ENCODE peak calls at places on chromosomes 13 and 19, in nine cellular contexts. X is H4; O is H54; A is NB4; Q is amniotic stem cell; G is stimulated activated CD8-positive, alpha-beta memory T cell treated with anti-CD3 and anti-CD28 coated beads, Interleukin-4, amount 100 ng/mL, for 48 hours; W is iPS-NIHi11; S is left ventricle myocardium superior; R is heart left ventricle. T is an unnamed sample.

GRCh38 chr13:109113427-109113826 is 484.0 kb downstream of the MYO16 start:
- DNase-seq in R (no peak), Q (no peak), A (no peak), G (no peak), X (peak), S (no peak), W (no peak), O (no peak), T (no peak)

GRCh38 chr13:101465877-101466276 is 13.4 kb downstream of the ITGBL1 start:
- DNase-seq in G (no peak), A (no peak), O (no peak), S (no peak), R (no peak), Q (no peak), X (no peak), W (no peak), T (no peak)

GRCh38 chr13:51221674-51222509 is at the start of gene FAM124A:
- DNase-seq in R (peak), G (peak), A (peak), O (peak), W (peak), X (no peak), Q (no peak), S (peak), T (peak)

GRCh38 chr19:45483033-45483432 is 13.8 kb downstream of the RTN2 start:
- DNase-seq in S (no peak), O (no peak), A (no peak), R (no peak), W (no peak), X (no peak), Q (no peak), G (no peak), T (no peak)

GRCh38 chr13:72920097-72920496 is 138.2 kb downstream of the PIBF1 start:
- DNase-seq in X (no peak), O (no peak), A (peak), W (no peak), Q (no peak), G (no peak), S (peak), R (peak), T (no peak)

GRCh38 chr13:106117640-106118039 is 417.8 kb downstream of the EFNB2 start:
- DNase-seq in A (no peak), G (no peak), S (no peak), X (no peak), W (no peak), R (no peak), Q (no peak), O (no peak), T (no peak)

GRCh38 chr19:4707956-4708650 is 15.5 kb downstream of the DPP9 start:
- DNase-seq in G (no peak), O (no peak), Q (no peak), R (peak), A (no peak), W (no peak), X (no peak), S (peak), T (no peak)

GRCh38 chr19:5937550-5937949 is 23.5 kb downstream of the CAPS start:
- DNase-seq in R (no peak), G (no peak), O (no peak), Q (no peak), W (no peak), S (no peak), X (no peak), A (no peak), T (no peak)

GRCh38 chr19:45789035-45789786 is 3.4 kb downstream of the DMWD start:
- DNase-seq in W (no peak), X (no peak), A (no peak), O (no peak), Q (no peak), S (no peak), R (no peak), G (no peak), T (no peak)

GRCh38 chr19:58558623-58559274 is 338 bp upstream of the UBE2M start:
- DNase-seq in Q (no peak), W (peak), R (peak), X (peak), S (peak), A (peak), O (peak), G (peak), T (peak)

GRCh38 chr13:20412761-20413355 is 112.8 kb downstream of the CRYL1 start:
- DNase-seq in W (peak), G (peak), S (no peak), O (no peak), R (no peak), A (peak), Q (no peak), X (no peak), T (no peak)

GRCh38 chr13:40895715-40896184 is 106.3 kb downstream of the SLC25A15 start:
- DNase-seq in G (no peak), W (no peak), S (no peak), A (no peak), R (no peak), X (no peak), O (no peak), Q (no peak), T (no peak)

GRCh38 chr19:10543420-10544241 is at the start of gene ATG4D:
- DNase-seq in G (peak), R (peak), S (peak), W (peak), X (no peak), Q (peak), O (peak), A (peak), T (peak)

GRCh38 chr19:35986111-35986510 is 8.9 kb upstream of the SDHAF1 start:
- DNase-seq in Q (no peak), R (no peak), G (no peak), O (no peak), A (no peak), X (no peak), W (no peak), S (no peak), T (no peak)

GRCh38 chr13:65064967-65065366 is 2165.2 kb downstream of the PCDH9 start:
- DNase-seq in Q (no peak), W (no peak), R (no peak), O (no peak), A (no peak), X (no peak), S (no peak), G (no peak), T (no peak)

GRCh38 chr13:36163303-36163702 is 32.1 kb upstream of the DCLK1 start:
- DNase-seq in S (no peak), A (no peak), G (no peak), R (no peak), O (no peak), X (no peak), Q (no peak), W (no peak), T (no peak)

GRCh38 chr13:19910336-19911072 is 47.1 kb upstream of the ZMYM5 start:
- DNase-seq in A (no peak), R (no peak), W (no peak), G (no peak), O (peak), Q (no peak), S (no peak), X (no peak), T (no peak)